ENCODE peak calls at places on chromosome 4, in four cellular contexts. Z is endothelial cell; B is upper lobe of right lung; Q is activated CD8-positive, alpha-beta T cell treated with anti-CD3 and anti-CD28 coated beads for 36 hours. A is an unnamed sample.

GRCh38 chr4:77240469-77241066 is 83.6 kb downstream of the CCNG2 start:
- DNase-seq in B (peak), Z (peak), Q (peak), A (peak)

GRCh38 chr4:155134136-155134535 is 74.3 kb upstream of the NPY2R start:
- DNase-seq in B (no peak), Z (no peak), Q (no peak), A (no peak)

GRCh38 chr4:140118931-140119640 is 34.9 kb downstream of the MAML3 start:
- DNase-seq in Q (no peak), B (no peak), Z (no peak), A (no peak)

GRCh38 chr4:10002278-10002677 is 19.0 kb downstream of the SLC2A9 start:
- DNase-seq in Q (no peak), Z (no peak), B (no peak), A (no peak)

GRCh38 chr4:123943976-123944375 is 547.4 kb downstream of the SPRY1 start:
- DNase-seq in B (no peak), Q (no peak), Z (no peak), A (no peak)

GRCh38 chr4:41268721-41269517 is 12.2 kb downstream of the UCHL1 start:
- DNase-seq in Q (no peak), Z (no peak), B (no peak), A (no peak)

GRCh38 chr4:7041851-7042696 is 1.1 kb upstream of the TADA2B start:
- DNase-seq in B (peak), Z (peak), Q (peak), A (no peak)

GRCh38 chr4:139443661-139444060 is 10.3 kb upstream of the RAB33B start:
- DNase-seq in B (no peak), Q (no peak), Z (no peak), A (no peak)

GRCh38 chr4:15855804-15856475 is 77.8 kb downstream of the CD38 start:
- DNase-seq in B (no peak), Q (no peak), Z (no peak), A (no peak)

GRCh38 chr4:59629348-59629747 is 1570.8 kb upstream of the ADGRL3 start:
- DNase-seq in Z (no peak), Q (no peak), B (no peak), A (no peak)

GRCh38 chr4:155012469-155012868 is 196.0 kb upstream of the NPY2R start:
- DNase-seq in Q (no peak), B (no peak), Z (no peak), A (no peak)

GRCh38 chr4:98469776-98470175 is 188.6 kb downstream of the TSPAN5 start:
- DNase-seq in Q (no peak), B (no peak), Z (no peak), A (no peak)

GRCh38 chr4:26802790-26803189 is 57.9 kb upstream of the STIM2 start:
- DNase-seq in Q (no peak), Z (no peak), B (no peak), A (no peak)

GRCh38 chr4:37663552-37663951 is 22.6 kb downstream of the RELL1 start:
- DNase-seq in Z (no peak), Q (no peak), B (no peak), A (no peak)

GRCh38 chr4:7612311-7612710 is 177.6 kb upstream of the PSAPL1 start:
- DNase-seq in Z (no peak), Q (no peak), B (no peak), A (no peak)

GRCh38 chr4:85756938-85757337 is 282.0 kb downstream of the ARHGAP24 start:
- DNase-seq in B (no peak), Q (no peak), Z (peak), A (no peak)

GRCh38 chr4:828641-829271 is 2.8 kb upstream of the CPLX1 start:
- DNase-seq in B (peak), Q (no peak), Z (peak), A (no peak)

GRCh38 chr4:10587296-10587695 is 97.3 kb downstream of the CLNK start:
- DNase-seq in B (no peak), Q (no peak), Z (no peak), A (no peak)

GRCh38 chr4:123484291-123484926 is 87.8 kb downstream of the SPRY1 start:
- DNase-seq in B (no peak), Z (no peak), Q (no peak), A (no peak)

GRCh38 chr4:130296448-130296847 is 1200.5 kb downstream of the C4orf33 start:
- DNase-seq in Z (no peak), Q (no peak), B (no peak), A (no peak)

GRCh38 chr4:106287353-106287969 is 28.5 kb downstream of the TBCK start:
- DNase-seq in Q (no peak), B (no peak), Z (peak), A (no peak)

GRCh38 chr4:122746485-122746965 is 14.0 kb downstream of the BBS12 start:
- DNase-seq in Q (peak), B (no peak), Z (no peak), A (no peak)

GRCh38 chr4:83054928-83055327 is 19.9 kb downstream of the COPS4 start:
- DNase-seq in B (no peak), Q (peak), Z (no peak), A (no peak)

GRCh38 chr4:14871676-14872430 is 130.4 kb upstream of the CPEB2 start:
- DNase-seq in Z (peak), Q (peak), B (peak), A (no peak)

GRCh38 chr4:64822405-64822804 is 413.2 kb upstream of the TECRL start:
- DNase-seq in Q (no peak), Z (no peak), B (no peak), A (no peak)

GRCh38 chr4:183154701-183155391 is 55.8 kb downstream of the WWC2 start:
- DNase-seq in Z (no peak), B (no peak), Q (no peak), A (no peak)

GRCh38 chr4:148770848-148771247 is 328.6 kb upstream of the NR3C2 start:
- DNase-seq in B (no peak), Z (no peak), Q (no peak), A (no peak)

GRCh38 chr4:105526656-105527055 is 25.8 kb upstream of the ARHGEF38 start:
- DNase-seq in B (no peak), Q (no peak), Z (no peak), A (no peak)

GRCh38 chr4:134533068-134533467 is 331.5 kb upstream of the PABPC4L start:
- DNase-seq in Q (no peak), Z (no peak), B (no peak), A (no peak)

GRCh38 chr4:73740353-73740778 is at the start of gene CXCL8:
- DNase-seq in Q (no peak), B (no peak), Z (no peak), A (no peak)

GRCh38 chr4:48692897-48693296 is 87.2 kb downstream of the FRYL start:
- DNase-seq in B (no peak), Z (no peak), Q (no peak), A (no peak)

GRCh38 chr4:184097240-184097619 is 120.4 kb downstream of the ENPP6 start:
- DNase-seq in Z (peak), Q (peak), B (peak), A (no peak)

GRCh38 chr4:2785613-2786012 is 7.3 kb upstream of the SH3BP2 start:
- DNase-seq in Q (peak), B (no peak), Z (no peak), A (no peak)

GRCh38 chr4:7337196-7338058 is 97.3 kb downstream of the PSAPL1 start:
- DNase-seq in Z (no peak), B (no peak), Q (no peak), A (no peak)

GRCh38 chr4:138348055-138348454 is 105.9 kb upstream of the SLC7A11 start:
- DNase-seq in Q (peak), B (no peak), Z (no peak), A (no peak)

GRCh38 chr4:180695851-180696250 is 1547.4 kb upstream of the TENM3 start:
- DNase-seq in Z (no peak), B (no peak), Q (no peak), A (no peak)

GRCh38 chr4:3118281-3118680 is 43.8 kb downstream of the HTT start:
- DNase-seq in Z (no peak), Q (no peak), B (no peak), A (no peak)

GRCh38 chr4:141686929-141687328 is 50.5 kb downstream of the IL15 start:
- DNase-seq in B (no peak), Z (no peak), Q (no peak), A (no peak)

GRCh38 chr4:95544433-95545103 is 4.2 kb downstream of the UNC5C start:
- DNase-seq in B (no peak), Z (no peak), Q (no peak), A (no peak)
- TF ChIP-seq CTCF in B (no peak), Z (no peak), Q (no peak), A (no peak)

DNA sequence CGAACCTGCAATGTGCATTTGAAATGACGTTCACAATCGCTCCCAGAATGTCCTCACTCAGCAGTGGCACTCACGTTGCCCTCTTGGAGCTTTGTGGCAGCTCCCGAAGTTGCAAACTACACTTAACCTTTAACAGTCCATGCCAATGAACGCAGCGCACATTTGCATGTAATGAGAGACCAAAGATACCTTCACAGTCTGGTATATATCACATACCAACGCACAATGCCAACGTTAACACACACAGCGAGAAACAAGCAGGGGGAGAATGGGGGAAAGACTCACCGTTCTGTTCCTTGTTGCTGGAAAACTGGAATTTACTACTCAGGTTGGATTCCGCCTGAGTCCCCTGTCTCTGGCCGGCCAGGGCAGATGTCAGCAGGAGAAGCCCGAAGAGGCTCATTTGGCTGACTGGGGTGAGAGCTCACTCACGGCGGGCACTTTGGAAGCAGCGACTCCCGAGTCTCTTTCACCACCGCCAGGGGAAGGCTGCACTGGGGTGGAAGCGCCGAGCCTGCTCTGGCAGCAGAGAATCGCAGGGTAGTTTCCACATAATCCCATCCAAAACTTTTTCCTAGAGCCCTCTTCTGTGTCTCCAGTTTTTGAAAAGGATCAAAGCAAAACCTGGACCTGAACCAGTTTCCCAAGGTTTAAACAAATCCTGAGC is 965 bp downstream of the PDGFC start:
- DNase-seq in B (peak), Z (peak), Q (no peak), A (no peak)
- TF ChIP-seq CTCF in B (peak), Z (no peak), Q (no peak), A (no peak)

DNA sequence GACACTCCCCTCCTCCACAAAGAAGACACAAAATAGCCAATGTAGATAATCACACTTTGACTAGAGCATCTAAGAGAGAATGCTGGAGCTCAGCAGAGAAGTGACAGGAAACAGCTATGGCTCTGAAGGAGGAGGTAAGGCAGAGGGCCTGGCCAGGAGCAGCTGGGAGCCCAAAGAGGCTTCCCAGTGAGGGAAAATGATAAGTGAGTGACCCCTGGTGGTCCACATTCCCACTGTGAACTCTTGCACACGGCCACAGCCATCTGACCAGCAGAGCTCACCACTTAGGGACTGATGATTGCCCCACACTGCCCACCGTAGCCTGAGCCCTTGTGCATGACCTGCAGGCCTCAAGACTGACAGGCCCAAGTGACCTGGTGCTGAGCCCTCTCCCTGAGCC is 162.7 kb upstream of the GALNTL6 start:
- DNase-seq in Q (no peak), B (no peak), Z (peak), A (no peak)
- TF ChIP-seq CTCF in Q (no peak), B (no peak), Z (peak), A (peak)

GRCh38 chr4:165324203-165324917 is 3.1 kb upstream of the MSMO1 start:
- DNase-seq in Z (no peak), Q (no peak), B (no peak), A (no peak)
- TF ChIP-seq CTCF in Z (no peak), Q (no peak), B (no peak), A (no peak)

DNA sequence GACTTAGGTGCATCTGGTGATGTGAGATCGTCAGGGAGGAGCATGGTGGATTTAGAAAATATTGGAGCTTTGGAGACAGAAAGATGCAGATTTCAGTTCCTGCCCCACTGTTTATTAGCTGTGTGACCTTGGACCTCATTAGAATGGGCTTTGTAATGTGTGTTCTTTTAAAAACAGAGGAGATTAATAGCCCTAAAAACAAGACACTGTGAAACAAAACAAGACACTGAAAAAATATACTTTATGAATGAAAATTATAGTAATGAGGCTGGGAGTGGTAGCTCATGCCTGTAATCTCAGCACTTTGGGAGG is 79.5 kb downstream of the EVC start:
- DNase-seq in Q (no peak), Z (no peak), B (no peak), A (no peak)
- TF ChIP-seq CTCF in Q (no peak), Z (peak), B (no peak), A (no peak)

GRCh38 chr4:4655011-4655410 is 113.2 kb upstream of the STX18 start:
- DNase-seq in B (no peak), Q (no peak), Z (no peak), A (no peak)
- TF ChIP-seq CTCF in B (no peak), Q (no peak), Z (no peak), A (no peak)

DNA sequence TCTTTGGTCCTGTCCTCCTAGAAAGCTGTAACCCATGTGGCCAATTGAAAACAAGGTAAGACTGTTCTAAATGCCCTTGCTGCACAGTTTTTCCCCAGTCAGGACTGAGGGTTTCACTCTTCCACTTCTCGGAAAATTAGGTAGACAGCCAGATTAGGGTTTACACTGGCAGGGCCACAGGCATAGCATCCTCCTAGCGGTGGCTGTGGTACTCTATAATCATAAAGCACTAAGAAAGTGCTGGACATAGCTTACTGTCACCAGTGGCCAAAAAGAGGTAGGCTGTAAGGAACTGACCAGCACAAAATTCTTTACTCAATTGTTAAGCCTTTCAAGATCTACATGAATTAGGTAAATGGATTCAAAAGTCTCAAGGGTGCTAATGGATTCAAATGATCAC is 11.6 kb upstream of the USP46 start:
- DNase-seq in Q (no peak), B (no peak), Z (no peak), A (no peak)
- TF ChIP-seq CTCF in Q (no peak), B (no peak), Z (no peak), A (no peak)

GRCh38 chr4:52107745-52108144 is 56.6 kb downstream of the SPATA18 start:
- DNase-seq in Q (no peak), Z (no peak), B (no peak), A (no peak)
- TF ChIP-seq CTCF in Q (no peak), Z (peak), B (no peak), A (no peak)

A was measured in D721Med.